ENCODE peak calls at places on chromosomes 11 and 22, in eight cellular contexts. One of them, this sample, is unnamed.

GRCh38 chr22:22731374-22731676 is 86.9 kb downstream of the GGTLC2 start:
- DNase-seq in astrocyte of the hippocampus: no peak
- DNase-seq in fibroblast of the conjunctiva: no peak
- DNase-seq in AG08395: no peak
- DNase-seq in tibial nerve: no peak
- DNase-seq in cardiac muscle cell: no peak
- DNase-seq in right lobe of liver: no peak
- DNase-seq in T-helper 1 cell: no peak
- DNase-seq in this sample: no peak

GRCh38 chr11:19767691-19768151 is 55.1 kb downstream of the NAV2 start:
- DNase-seq in astrocyte of the hippocampus: no peak
- DNase-seq in fibroblast of the conjunctiva: no peak
- DNase-seq in AG08395: no peak
- DNase-seq in tibial nerve: no peak
- DNase-seq in cardiac muscle cell: no peak
- DNase-seq in right lobe of liver: no peak
- DNase-seq in T-helper 1 cell: no peak
- DNase-seq in this sample: no peak

GRCh38 chr11:64253481-64253880 is 2.2 kb downstream of the PLCB3 start:
- DNase-seq in astrocyte of the hippocampus: peak; percentile 53
- DNase-seq in fibroblast of the conjunctiva: no peak
- DNase-seq in AG08395: peak; percentile 29
- DNase-seq in tibial nerve: no peak
- DNase-seq in cardiac muscle cell: no peak
- DNase-seq in right lobe of liver: no peak
- DNase-seq in T-helper 1 cell: no peak
- DNase-seq in this sample: no peak

GRCh38 chr11:105220175-105220574 is 80.6 kb upstream of the CARD18 start:
- DNase-seq in astrocyte of the hippocampus: no peak
- DNase-seq in fibroblast of the conjunctiva: no peak
- DNase-seq in AG08395: no peak
- DNase-seq in tibial nerve: no peak
- DNase-seq in cardiac muscle cell: no peak
- DNase-seq in right lobe of liver: no peak
- DNase-seq in T-helper 1 cell: no peak
- DNase-seq in this sample: no peak

GRCh38 chr11:67448220-67448609 is 4.3 kb downstream of the GPR152 start:
- DNase-seq in astrocyte of the hippocampus: no peak
- DNase-seq in fibroblast of the conjunctiva: no peak
- DNase-seq in AG08395: no peak
- DNase-seq in tibial nerve: no peak
- DNase-seq in cardiac muscle cell: no peak
- DNase-seq in right lobe of liver: peak; percentile 86
- DNase-seq in T-helper 1 cell: no peak
- DNase-seq in this sample: no peak

GRCh38 chr22:28430656-28431055 is 249.0 kb downstream of the TTC28 start:
- DNase-seq in astrocyte of the hippocampus: peak; percentile 42
- DNase-seq in fibroblast of the conjunctiva: no peak
- DNase-seq in AG08395: no peak
- DNase-seq in tibial nerve: no peak
- DNase-seq in cardiac muscle cell: no peak
- DNase-seq in right lobe of liver: no peak
- DNase-seq in T-helper 1 cell: no peak
- DNase-seq in this sample: no peak

GRCh38 chr11:68127791-68128681 is 6.8 kb upstream of the CHKA start:
- DNase-seq in astrocyte of the hippocampus: peak; percentile 96
- DNase-seq in fibroblast of the conjunctiva: peak; percentile 41
- DNase-seq in AG08395: peak; percentile 61
- DNase-seq in tibial nerve: no peak
- DNase-seq in cardiac muscle cell: peak; percentile 91
- DNase-seq in right lobe of liver: peak; percentile 83
- DNase-seq in T-helper 1 cell: no peak
- DNase-seq in this sample: no peak

GRCh38 chr11:133968300-133968699 is 11.5 kb upstream of the IGSF9B start:
- DNase-seq in astrocyte of the hippocampus: peak; percentile 54
- DNase-seq in fibroblast of the conjunctiva: no peak
- DNase-seq in AG08395: no peak
- DNase-seq in tibial nerve: no peak
- DNase-seq in cardiac muscle cell: no peak
- DNase-seq in right lobe of liver: no peak
- DNase-seq in T-helper 1 cell: no peak
- DNase-seq in this sample: no peak

GRCh38 chr22:40757071-40757470 is 62.1 kb downstream of the SLC25A17 start:
- DNase-seq in astrocyte of the hippocampus: no peak
- DNase-seq in fibroblast of the conjunctiva: no peak
- DNase-seq in AG08395: peak; percentile 6
- DNase-seq in tibial nerve: no peak
- DNase-seq in cardiac muscle cell: peak; percentile 16
- DNase-seq in right lobe of liver: no peak
- DNase-seq in T-helper 1 cell: no peak
- DNase-seq in this sample: no peak

GRCh38 chr11:17171342-17171741 is 36.4 kb downstream of the PIK3C2A start:
- DNase-seq in astrocyte of the hippocampus: peak; percentile 50
- DNase-seq in fibroblast of the conjunctiva: peak; percentile 17
- DNase-seq in AG08395: peak; percentile 56
- DNase-seq in tibial nerve: no peak
- DNase-seq in cardiac muscle cell: peak; percentile 72
- DNase-seq in right lobe of liver: no peak
- DNase-seq in T-helper 1 cell: no peak
- DNase-seq in this sample: no peak

GRCh38 chr22:31952094-31952401 is 7.7 kb downstream of the YWHAH start:
- DNase-seq in astrocyte of the hippocampus: no peak
- DNase-seq in fibroblast of the conjunctiva: no peak
- DNase-seq in AG08395: no peak
- DNase-seq in tibial nerve: no peak
- DNase-seq in cardiac muscle cell: peak; percentile 31
- DNase-seq in right lobe of liver: no peak
- DNase-seq in T-helper 1 cell: no peak
- DNase-seq in this sample: no peak

GRCh38 chr11:11230802-11231562 is 122.1 kb downstream of the CSNK2A3 start:
- DNase-seq in astrocyte of the hippocampus: no peak
- DNase-seq in fibroblast of the conjunctiva: no peak
- DNase-seq in AG08395: no peak
- DNase-seq in tibial nerve: peak; percentile 49
- DNase-seq in cardiac muscle cell: no peak
- DNase-seq in right lobe of liver: no peak
- DNase-seq in T-helper 1 cell: no peak
- DNase-seq in this sample: no peak

GRCh38 chr22:22884888-22885840 is 2.5 kb upstream of the IGLL5 start:
- DNase-seq in astrocyte of the hippocampus: no peak
- DNase-seq in fibroblast of the conjunctiva: no peak
- DNase-seq in AG08395: no peak
- DNase-seq in tibial nerve: no peak
- DNase-seq in cardiac muscle cell: no peak
- DNase-seq in right lobe of liver: no peak
- DNase-seq in T-helper 1 cell: peak; percentile 48
- DNase-seq in this sample: no peak

GRCh38 chr22:49368221-49368975 is 459.3 kb downstream of the BRD1 start:
- DNase-seq in astrocyte of the hippocampus: no peak
- DNase-seq in fibroblast of the conjunctiva: no peak
- DNase-seq in AG08395: no peak
- DNase-seq in tibial nerve: no peak
- DNase-seq in cardiac muscle cell: no peak
- DNase-seq in right lobe of liver: no peak
- DNase-seq in T-helper 1 cell: no peak
- DNase-seq in this sample: no peak

This sample was measured in esophagus muscularis mucosa.